ENCODE peak calls at places on chromosomes 5 and 9, in ten cellular contexts. M is bronchial epithelial cell, F is GM20000, Z is AG10803, B is heart left ventricle, P is astrocyte, Y is tibial nerve, H is neural progenitor cell, T is AG09309, U is omental fat pad. V is an unnamed sample.

GRCh38 chr5:139658928-139659667 is 10.9 kb downstream of the CXXC5 start:
- DNase-seq in P (peak; percentile 74), M (peak; percentile 39), H (peak; percentile 55), U (no peak), F (no peak), B (peak; percentile 71), Y (no peak), Z (peak; percentile 77), T (no peak), V (no peak)

GRCh38 chr9:128420060-128420650 is 502 bp upstream of the CERCAM start:
- DNase-seq in U (peak; percentile 34), H (peak; percentile 80), M (peak; percentile 38), T (no peak), P (no peak), B (peak; percentile 79), F (peak; percentile 96), Y (peak; percentile 54), Z (peak; percentile 54), V (peak; percentile 25)

GRCh38 chr5:81835813-81836458 is 85.0 kb upstream of the SSBP2 start:
- DNase-seq in H (no peak), Y (no peak), F (no peak), T (no peak), B (no peak), Z (peak; percentile 37), M (no peak), U (no peak), P (no peak), V (no peak)

GRCh38 chr9:122445155-122445749 is 32.5 kb downstream of the OR1J1 start:
- DNase-seq in Y (no peak), U (no peak), Z (peak; percentile 90), M (no peak), T (peak; percentile 85), F (no peak), H (no peak), P (peak; percentile 89), B (no peak), V (no peak)

GRCh38 chr9:19161257-19162025 is 34.1 kb upstream of the PLIN2 start:
- DNase-seq in T (peak; percentile 97), H (no peak), F (peak; percentile 51), P (peak; percentile 94), U (peak; percentile 73), M (peak; percentile 100), Z (peak; percentile 95), Y (peak; percentile 85), B (no peak), V (peak; percentile 16)

GRCh38 chr5:160525471-160526261 is 104.0 kb downstream of the PTTG1 start:
- DNase-seq in U (no peak), M (no peak), Y (no peak), H (no peak), B (no peak), P (peak; percentile 80), Z (no peak), F (no peak), T (no peak), V (no peak)

GRCh38 chr5:72558383-72558782 is 51.2 kb upstream of the ZNF366 start:
- DNase-seq in H (no peak), T (no peak), P (no peak), B (no peak), Z (no peak), Y (no peak), F (no peak), M (no peak), U (no peak), V (no peak)

GRCh38 chr5:149567226-149567625 is 14.1 kb upstream of the ARHGEF37 start:
- DNase-seq in Z (no peak), F (no peak), T (no peak), H (no peak), Y (no peak), U (no peak), B (no peak), P (no peak), M (no peak), V (no peak)

GRCh38 chr9:121183666-121184423 is 17.8 kb downstream of the RAB14 start:
- DNase-seq in P (no peak), F (no peak), U (no peak), M (no peak), Z (no peak), Y (no peak), B (no peak), T (no peak), H (no peak), V (no peak)

GRCh38 chr5:128409401-128409800 is 128.6 kb downstream of the FBN2 start:
- DNase-seq in Z (no peak), H (no peak), M (peak; percentile 65), U (no peak), Y (no peak), T (no peak), F (no peak), P (peak; percentile 20), B (no peak), V (no peak)

GRCh38 chr9:126617740-126618133 is 4.0 kb downstream of the LMX1B start:
- DNase-seq in U (no peak), B (no peak), P (no peak), Y (no peak), F (no peak), T (no peak), M (no peak), H (no peak), Z (no peak), V (no peak)

GRCh38 chr9:105171589-105171988 is 72.9 kb upstream of the SLC44A1 start:
- DNase-seq in F (no peak), H (no peak), B (no peak), Z (no peak), Y (no peak), U (no peak), T (no peak), M (no peak), P (no peak), V (no peak)

GRCh38 chr9:2158111-2158610 is 143.0 kb downstream of the SMARCA2 start:
- DNase-seq in T (no peak), B (peak; percentile 53), Z (peak; percentile 58), P (peak; percentile 54), H (peak; percentile 39), F (peak; percentile 44), U (peak; percentile 54), Y (peak; percentile 64), M (peak; percentile 73), V (peak; percentile 19)
- TF ChIP-seq CTCF in T (no peak), B (no peak), Z (peak; percentile 24), P (peak; percentile 15), H (peak; percentile 5), F (no peak), U (no peak), Y (no peak), M (no peak), V (no peak)

GRCh38 chr5:141192110-141192725 is at the start of gene PCDHB10:
- DNase-seq in M (peak; percentile 12), T (no peak), P (no peak), Z (peak; percentile 8), B (no peak), H (peak; percentile 80), U (no peak), Y (no peak), F (no peak), V (no peak)
- TF ChIP-seq CTCF in M (peak; percentile 31), T (peak; percentile 66), P (peak; percentile 19), Z (peak; percentile 46), B (no peak), H (peak; percentile 89), U (no peak), Y (peak; percentile 8), F (no peak), V (peak; percentile 23)

DNA sequence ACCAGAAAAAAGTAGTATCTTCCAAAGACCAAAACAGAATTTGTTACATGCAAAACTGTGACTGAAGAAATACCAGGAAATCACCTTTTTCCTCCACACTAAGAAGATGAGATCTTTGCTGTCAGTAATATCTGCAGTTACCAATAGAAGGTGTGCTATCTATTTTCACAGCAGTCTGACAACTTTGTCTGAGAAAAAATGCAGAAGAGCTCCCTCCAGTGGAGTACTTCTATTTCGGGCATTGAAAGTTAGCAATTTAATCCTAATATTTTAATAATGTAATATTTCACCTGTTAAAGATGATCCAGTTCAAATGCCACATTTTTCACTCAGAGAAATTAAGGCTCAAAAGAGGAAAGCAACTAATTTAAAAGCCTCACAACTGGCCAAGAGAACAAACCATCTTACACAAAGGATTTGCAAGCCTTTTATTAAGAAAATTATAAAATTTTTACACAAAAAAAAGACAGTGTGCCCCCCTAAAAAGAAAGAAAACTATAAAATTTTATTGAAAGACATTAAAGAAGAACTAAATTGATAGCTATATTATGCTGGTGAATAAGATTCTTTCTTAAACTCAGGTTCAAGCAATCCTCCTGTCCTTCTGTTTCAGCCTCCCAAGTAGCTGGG is 50.6 kb downstream of the DEPDC1B start:
- DNase-seq in B (no peak), Z (peak; percentile 48), P (peak; percentile 13), F (peak; percentile 53), T (peak; percentile 10), H (no peak), Y (no peak), M (peak; percentile 64), U (no peak), V (no peak)
- TF ChIP-seq CTCF in B (peak; percentile 39), Z (peak; percentile 88), P (peak; percentile 78), F (peak; percentile 32), T (peak; percentile 64), H (peak; percentile 62), Y (peak; percentile 37), M (peak; percentile 51), U (no peak), V (no peak)

GRCh38 chr9:93062364-93062763 is 3.9 kb downstream of the SUSD3 start:
- DNase-seq in T (no peak), M (no peak), P (no peak), F (no peak), U (no peak), Y (no peak), B (no peak), Z (no peak), H (no peak), V (no peak)

GRCh38 chr9:93060746-93061259 is 2.3 kb downstream of the SUSD3 start:
- DNase-seq in Z (peak; percentile 70), U (no peak), Y (no peak), T (no peak), P (peak; percentile 43), F (no peak), H (no peak), M (no peak), B (no peak), V (no peak)

GRCh38 chr9:93059960-93060591 is 1.6 kb downstream of the SUSD3 start:
- DNase-seq in M (no peak), Z (no peak), U (no peak), P (no peak), T (no peak), H (no peak), B (no peak), Y (no peak), F (no peak), V (no peak)

GRCh38 chr9:93061260-93061751 is 2.8 kb downstream of the SUSD3 start:
- DNase-seq in Y (no peak), B (no peak), Z (no peak), F (no peak), U (no peak), T (no peak), P (no peak), H (no peak), M (no peak), V (no peak)

DNA sequence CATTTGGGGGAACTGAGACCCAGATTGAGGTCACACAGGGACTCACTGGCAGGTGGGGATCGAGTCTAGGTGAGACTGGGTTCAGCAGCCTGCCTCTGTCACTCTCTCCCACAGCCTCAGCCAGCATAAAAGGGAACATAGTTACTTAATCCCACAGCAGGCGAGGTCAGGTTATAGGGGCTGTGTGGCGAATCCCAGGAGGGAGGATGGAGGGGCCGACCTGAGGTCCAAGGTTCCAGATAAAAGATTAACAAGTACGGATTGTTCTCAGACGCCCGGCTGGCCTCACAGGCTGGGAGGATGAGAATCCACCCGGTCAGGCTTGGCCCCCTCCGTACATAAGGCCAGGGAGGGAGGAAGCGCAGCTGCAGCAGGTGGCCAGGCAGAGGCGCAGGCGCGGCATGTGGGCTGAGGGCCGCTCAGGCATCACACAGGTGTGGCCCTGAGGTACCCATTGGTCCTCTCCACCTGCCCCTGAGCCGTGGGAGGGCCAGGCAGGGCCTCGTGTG is 3.3 kb downstream of the SUSD3 start:
- DNase-seq in B (no peak), Z (no peak), U (no peak), F (peak; percentile 78), H (peak; percentile 58), T (no peak), Y (no peak), M (no peak), P (no peak), V (no peak)
- TF ChIP-seq CTCF in B (no peak), Z (no peak), U (no peak), F (no peak), H (no peak), T (no peak), Y (no peak), M (no peak), P (no peak), V (no peak)